ENCODE peak calls at places on chromosome 16, in five cellular contexts. One of them, this sample, is unnamed.
A peak's percentile ranks its signal among the peaks of the same experiment; 100 is the strongest.

GRCh38 chr16:19851476-19851875 is 33.2 kb downstream of the GPRC5B start:
- DNase-seq in CD4-positive, CD25-positive, alpha-beta regulatory T cell: no peak
- DNase-seq in uterus: no peak
- DNase-seq in psoas muscle: no peak
- DNase-seq in tibial nerve: no peak
- DNase-seq in this sample: no peak

GRCh38 chr16:88685156-88686061 is 898 bp downstream of the SNAI3 start:
- DNase-seq in CD4-positive, CD25-positive, alpha-beta regulatory T cell: peak; percentile 62
- DNase-seq in uterus: no peak
- DNase-seq in psoas muscle: no peak
- DNase-seq in tibial nerve: no peak
- DNase-seq in this sample: peak; percentile 52

GRCh38 chr16:11913425-11914079 is 2.2 kb downstream of the GSPT1 start:
- DNase-seq in CD4-positive, CD25-positive, alpha-beta regulatory T cell: peak; percentile 60
- DNase-seq in uterus: no peak
- DNase-seq in psoas muscle: no peak
- DNase-seq in tibial nerve: no peak
- DNase-seq in this sample: peak; percentile 26

GRCh38 chr16:87954361-87954760 is 3.1 kb downstream of the BANP start:
- DNase-seq in CD4-positive, CD25-positive, alpha-beta regulatory T cell: no peak
- DNase-seq in uterus: no peak
- DNase-seq in psoas muscle: no peak
- DNase-seq in tibial nerve: no peak
- DNase-seq in this sample: no peak

GRCh38 chr16:62755938-62756337 is 719.7 kb upstream of the CDH8 start:
- DNase-seq in CD4-positive, CD25-positive, alpha-beta regulatory T cell: no peak
- DNase-seq in uterus: no peak
- DNase-seq in psoas muscle: no peak
- DNase-seq in tibial nerve: no peak
- DNase-seq in this sample: no peak

GRCh38 chr16:22296225-22297113 is 740 bp upstream of the POLR3E start:
- DNase-seq in CD4-positive, CD25-positive, alpha-beta regulatory T cell: peak; percentile 13
- DNase-seq in uterus: no peak
- DNase-seq in psoas muscle: no peak
- DNase-seq in tibial nerve: no peak
- DNase-seq in this sample: no peak

GRCh38 chr16:86171329-86171728 is 272.4 kb downstream of the IRF8 start:
- DNase-seq in CD4-positive, CD25-positive, alpha-beta regulatory T cell: no peak
- DNase-seq in uterus: no peak
- DNase-seq in psoas muscle: no peak
- DNase-seq in tibial nerve: no peak
- DNase-seq in this sample: no peak

GRCh38 chr16:87575027-87575804 is 27.1 kb upstream of the JPH3 start:
- DNase-seq in CD4-positive, CD25-positive, alpha-beta regulatory T cell: no peak
- DNase-seq in uterus: no peak
- DNase-seq in psoas muscle: no peak
- DNase-seq in tibial nerve: no peak
- DNase-seq in this sample: no peak

GRCh38 chr16:83953796-83954576 is 946 bp downstream of the OSGIN1 start:
- DNase-seq in CD4-positive, CD25-positive, alpha-beta regulatory T cell: peak; percentile 71
- DNase-seq in uterus: no peak
- DNase-seq in psoas muscle: no peak
- DNase-seq in tibial nerve: no peak
- DNase-seq in this sample: no peak

GRCh38 chr16:17578921-17579876 is 108.4 kb upstream of the XYLT1 start:
- DNase-seq in CD4-positive, CD25-positive, alpha-beta regulatory T cell: peak; percentile 72
- DNase-seq in uterus: peak; percentile 48
- DNase-seq in psoas muscle: peak; percentile 21
- DNase-seq in tibial nerve: peak; percentile 43
- DNase-seq in this sample: no peak

GRCh38 chr16:31260136-31260931 is 559 bp downstream of the ITGAM start:
- DNase-seq in CD4-positive, CD25-positive, alpha-beta regulatory T cell: no peak
- DNase-seq in uterus: no peak
- DNase-seq in psoas muscle: no peak
- DNase-seq in tibial nerve: no peak
- DNase-seq in this sample: no peak

GRCh38 chr16:76265434-76266045 is 11.7 kb upstream of the CNTNAP4 start:
- DNase-seq in CD4-positive, CD25-positive, alpha-beta regulatory T cell: peak; percentile 13
- DNase-seq in uterus: no peak
- DNase-seq in psoas muscle: no peak
- DNase-seq in tibial nerve: no peak
- DNase-seq in this sample: no peak

GRCh38 chr16:64841071-64841470 is 280.8 kb downstream of the CDH11 start:
- DNase-seq in CD4-positive, CD25-positive, alpha-beta regulatory T cell: no peak
- DNase-seq in uterus: no peak
- DNase-seq in psoas muscle: no peak
- DNase-seq in tibial nerve: no peak
- DNase-seq in this sample: no peak

GRCh38 chr16:75947626-75948239 is 221.4 kb upstream of the CPHXL start:
- DNase-seq in CD4-positive, CD25-positive, alpha-beta regulatory T cell: no peak
- DNase-seq in uterus: no peak
- DNase-seq in psoas muscle: no peak
- DNase-seq in tibial nerve: no peak
- DNase-seq in this sample: no peak

GRCh38 chr16:56671706-56672105 is 2.1 kb downstream of the MT1H start:
- DNase-seq in CD4-positive, CD25-positive, alpha-beta regulatory T cell: no peak
- DNase-seq in uterus: no peak
- DNase-seq in psoas muscle: no peak
- DNase-seq in tibial nerve: no peak
- DNase-seq in this sample: no peak

GRCh38 chr16:678858-679807 is 1.1 kb upstream of the STUB1 start:
- DNase-seq in CD4-positive, CD25-positive, alpha-beta regulatory T cell: peak; percentile 46
- DNase-seq in uterus: peak; percentile 70
- DNase-seq in psoas muscle: peak; percentile 76
- DNase-seq in tibial nerve: peak; percentile 39
- DNase-seq in this sample: peak; percentile 50

GRCh38 chr16:50245417-50246298 is 20.7 kb upstream of the ADCY7 start:
- DNase-seq in CD4-positive, CD25-positive, alpha-beta regulatory T cell: peak; percentile 94
- DNase-seq in uterus: no peak
- DNase-seq in psoas muscle: peak; percentile 55
- DNase-seq in tibial nerve: no peak
- DNase-seq in this sample: no peak

GRCh38 chr16:19068237-19068815 is 912 bp downstream of the COQ7 start:
- DNase-seq in CD4-positive, CD25-positive, alpha-beta regulatory T cell: no peak
- DNase-seq in uterus: no peak
- DNase-seq in psoas muscle: no peak
- DNase-seq in tibial nerve: no peak
- DNase-seq in this sample: no peak

GRCh38 chr16:84650062-84650991 is 2.0 kb downstream of the KLHL36 start:
- DNase-seq in CD4-positive, CD25-positive, alpha-beta regulatory T cell: no peak
- DNase-seq in uterus: no peak
- DNase-seq in psoas muscle: no peak
- DNase-seq in tibial nerve: no peak
- DNase-seq in this sample: no peak

GRCh38 chr16:28040039-28040438 is 23.5 kb downstream of the GSG1L start:
- DNase-seq in CD4-positive, CD25-positive, alpha-beta regulatory T cell: no peak
- DNase-seq in uterus: no peak
- DNase-seq in psoas muscle: no peak
- DNase-seq in tibial nerve: no peak
- DNase-seq in this sample: no peak

GRCh38 chr16:31007684-31008083 is 2.8 kb downstream of the STX1B start:
- DNase-seq in CD4-positive, CD25-positive, alpha-beta regulatory T cell: no peak
- DNase-seq in uterus: no peak
- DNase-seq in psoas muscle: no peak
- DNase-seq in tibial nerve: no peak
- DNase-seq in this sample: no peak

GRCh38 chr16:58499615-58500328 is at the start of gene NDRG4:
- DNase-seq in CD4-positive, CD25-positive, alpha-beta regulatory T cell: peak; percentile 53
- DNase-seq in uterus: no peak
- DNase-seq in psoas muscle: peak; percentile 36
- DNase-seq in tibial nerve: no peak
- DNase-seq in this sample: no peak

GRCh38 chr16:2486645-2487516 is 12.0 kb downstream of the TBC1D24 start:
- DNase-seq in CD4-positive, CD25-positive, alpha-beta regulatory T cell: peak; percentile 89
- DNase-seq in uterus: no peak
- DNase-seq in psoas muscle: no peak
- DNase-seq in tibial nerve: peak; percentile 45
- DNase-seq in this sample: peak; percentile 59

GRCh38 chr16:2487517-2487842 is 12.6 kb downstream of the TBC1D24 start:
- DNase-seq in CD4-positive, CD25-positive, alpha-beta regulatory T cell: no peak
- DNase-seq in uterus: no peak
- DNase-seq in psoas muscle: no peak
- DNase-seq in tibial nerve: no peak
- DNase-seq in this sample: no peak

GRCh38 chr16:2490190-2491105 is 15.5 kb downstream of the TBC1D24 start:
- DNase-seq in CD4-positive, CD25-positive, alpha-beta regulatory T cell: no peak
- DNase-seq in uterus: no peak
- DNase-seq in psoas muscle: no peak
- DNase-seq in tibial nerve: no peak
- DNase-seq in this sample: no peak

GRCh38 chr16:2487903-2488531 is 13.1 kb downstream of the TBC1D24 start:
- DNase-seq in CD4-positive, CD25-positive, alpha-beta regulatory T cell: no peak
- DNase-seq in uterus: no peak
- DNase-seq in psoas muscle: no peak
- DNase-seq in tibial nerve: no peak
- DNase-seq in this sample: no peak

DNA sequence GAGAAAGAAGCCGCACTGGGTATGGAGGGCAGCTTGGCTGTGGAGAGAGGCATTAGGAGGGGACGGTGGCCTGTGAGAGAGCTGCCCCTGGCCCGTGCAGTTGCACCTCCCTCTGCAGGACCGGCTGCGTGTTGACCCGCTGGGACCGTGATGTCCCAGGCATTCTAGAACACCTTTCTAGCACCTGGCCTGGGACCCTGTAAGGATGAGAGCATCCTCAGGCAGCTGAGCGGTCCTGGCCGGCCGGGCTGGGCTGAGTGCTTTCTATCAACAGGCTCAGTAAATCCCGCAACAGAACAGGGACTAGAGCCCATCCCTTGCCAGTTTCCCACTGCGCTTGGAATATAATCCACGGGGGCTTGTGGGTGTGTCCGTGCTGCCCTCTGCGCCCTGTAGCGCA is 14.7 kb downstream of the TBC1D24 start:
- DNase-seq in CD4-positive, CD25-positive, alpha-beta regulatory T cell: no peak
- DNase-seq in uterus: no peak
- DNase-seq in psoas muscle: no peak
- DNase-seq in tibial nerve: no peak
- DNase-seq in this sample: no peak
- H3K9me3 ChIP-seq in CD4-positive, CD25-positive, alpha-beta regulatory T cell: no peaks in the 10 kb centered on the region
- H3K9me3 ChIP-seq in uterus: no peaks in the 10 kb centered on the region
- H3K9me3 ChIP-seq in psoas muscle: no peaks in the 10 kb centered on the region
- H3K9me3 ChIP-seq in tibial nerve: no peaks in the 10 kb centered on the region
- H3K9me3 ChIP-seq in this sample: no peaks in the 10 kb centered on the region

GRCh38 chr16:35706901-35707300 is 2247.5 kb downstream of the TP53TG3F start:
- DNase-seq in CD4-positive, CD25-positive, alpha-beta regulatory T cell: no peak
- DNase-seq in uterus: no peak
- DNase-seq in psoas muscle: no peak
- DNase-seq in tibial nerve: no peak
- DNase-seq in this sample: no peak
- H3K9me3 ChIP-seq in CD4-positive, CD25-positive, alpha-beta regulatory T cell: peaks cover 12% of the 10 kb centered on the region
- H3K9me3 ChIP-seq in uterus: no peaks in the 10 kb centered on the region
- H3K9me3 ChIP-seq in psoas muscle: no peaks in the 10 kb centered on the region
- H3K9me3 ChIP-seq in tibial nerve: no peaks in the 10 kb centered on the region
- H3K9me3 ChIP-seq in this sample: no peaks in the 10 kb centered on the region

GRCh38 chr16:35908152-35908551 is 2448.7 kb downstream of the TP53TG3F start:
- DNase-seq in CD4-positive, CD25-positive, alpha-beta regulatory T cell: no peak
- DNase-seq in uterus: no peak
- DNase-seq in psoas muscle: no peak
- DNase-seq in tibial nerve: no peak
- DNase-seq in this sample: no peak
- H3K9me3 ChIP-seq in CD4-positive, CD25-positive, alpha-beta regulatory T cell: peaks cover 7% of the 10 kb centered on the region
- H3K9me3 ChIP-seq in uterus: no peaks in the 10 kb centered on the region
- H3K9me3 ChIP-seq in psoas muscle: no peaks in the 10 kb centered on the region
- H3K9me3 ChIP-seq in tibial nerve: no peaks in the 10 kb centered on the region
- H3K9me3 ChIP-seq in this sample: no peaks in the 10 kb centered on the region

DNA sequence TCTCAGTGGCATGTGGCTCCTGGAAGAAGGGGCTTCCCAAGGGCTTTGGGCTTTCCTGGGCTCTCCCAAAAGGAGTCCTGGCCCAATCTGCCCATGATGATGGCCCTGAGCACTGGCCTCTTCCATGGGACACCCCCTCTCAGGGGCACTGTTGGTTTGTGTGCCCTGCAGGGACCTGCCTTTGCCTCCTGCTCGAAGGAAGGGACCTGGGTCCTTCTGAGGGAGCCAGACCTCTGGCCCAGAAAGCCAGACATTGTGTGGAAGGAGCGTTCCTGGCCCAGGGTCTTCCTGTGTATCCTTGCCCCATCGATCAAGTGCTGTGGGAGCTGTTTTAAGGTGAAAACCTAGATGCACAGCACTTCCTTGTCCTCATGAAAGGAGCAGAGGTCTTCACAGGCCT is 1689.3 kb downstream of the TP53TG3F start:
- DNase-seq in CD4-positive, CD25-positive, alpha-beta regulatory T cell: no peak
- DNase-seq in uterus: no peak
- DNase-seq in psoas muscle: no peak
- DNase-seq in tibial nerve: no peak
- DNase-seq in this sample: no peak
- H3K9me3 ChIP-seq in CD4-positive, CD25-positive, alpha-beta regulatory T cell: peaks cover 5% of the 10 kb centered on the region
- H3K9me3 ChIP-seq in uterus: no peaks in the 10 kb centered on the region
- H3K9me3 ChIP-seq in psoas muscle: no peaks in the 10 kb centered on the region
- H3K9me3 ChIP-seq in tibial nerve: no peaks in the 10 kb centered on the region
- H3K9me3 ChIP-seq in this sample: no peaks in the 10 kb centered on the region

DNA sequence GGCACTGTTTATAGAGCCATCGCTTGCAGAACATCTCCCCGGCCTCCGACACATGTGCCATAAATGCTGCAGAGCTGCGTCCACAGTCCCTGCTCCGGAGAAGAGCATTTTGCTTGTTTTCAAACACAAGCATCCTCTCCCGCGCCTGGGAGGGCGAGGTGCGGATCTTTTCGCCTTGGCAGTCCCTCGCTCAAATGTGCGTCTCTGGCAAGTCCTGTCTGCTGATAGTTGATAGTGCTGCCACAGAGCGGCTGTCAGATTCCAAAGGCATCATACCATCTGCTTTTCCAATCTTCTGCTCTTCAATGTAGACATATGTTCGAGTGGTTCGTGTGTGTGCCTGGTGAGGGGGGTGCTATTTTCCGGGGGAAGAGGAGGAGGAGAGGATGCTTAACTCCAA is 603.7 kb downstream of the MAF start:
- DNase-seq in CD4-positive, CD25-positive, alpha-beta regulatory T cell: no peak
- DNase-seq in uterus: no peak
- DNase-seq in psoas muscle: no peak
- DNase-seq in tibial nerve: no peak
- DNase-seq in this sample: no peak
- H3K9me3 ChIP-seq in CD4-positive, CD25-positive, alpha-beta regulatory T cell: no peaks in the 10 kb centered on the region
- H3K9me3 ChIP-seq in uterus: no peaks in the 10 kb centered on the region
- H3K9me3 ChIP-seq in psoas muscle: no peaks in the 10 kb centered on the region
- H3K9me3 ChIP-seq in tibial nerve: no peaks in the 10 kb centered on the region
- H3K9me3 ChIP-seq in this sample: no peaks in the 10 kb centered on the region

DNA sequence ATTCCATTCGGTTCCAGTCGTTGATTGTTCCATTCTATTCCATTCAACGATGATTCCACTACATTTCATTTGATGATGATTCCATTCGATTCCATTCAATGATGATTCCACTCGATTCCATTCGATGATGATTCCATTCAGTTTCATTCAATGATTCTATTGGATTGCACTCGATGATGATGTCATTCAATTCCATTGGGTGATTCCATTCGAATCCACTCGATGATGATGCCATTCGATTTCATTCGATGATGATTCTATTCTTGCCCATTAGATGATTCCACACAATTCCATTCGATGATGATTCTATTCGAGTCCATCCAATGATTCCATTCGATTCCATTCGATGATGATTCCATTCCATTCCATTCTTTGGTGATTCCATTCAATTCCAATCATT is 1283.7 kb downstream of the TP53TG3F start:
- DNase-seq in CD4-positive, CD25-positive, alpha-beta regulatory T cell: no peak
- DNase-seq in uterus: no peak
- DNase-seq in psoas muscle: no peak
- DNase-seq in tibial nerve: no peak
- DNase-seq in this sample: no peak
- H3K9me3 ChIP-seq in CD4-positive, CD25-positive, alpha-beta regulatory T cell: peaks cover 54% of the 10 kb centered on the region
- H3K9me3 ChIP-seq in uterus: no peaks in the 10 kb centered on the region
- H3K9me3 ChIP-seq in psoas muscle: peaks cover 52% of the 10 kb centered on the region
- H3K9me3 ChIP-seq in tibial nerve: peaks cover 32% of the 10 kb centered on the region
- H3K9me3 ChIP-seq in this sample: peaks cover 19% of the 10 kb centered on the region

This sample was measured in T-helper 17 cell.